ENCODE peak calls at places on chromosome 21, in six cellular contexts. One of them, this sample, is unnamed.

GRCh38 chr21:43834146-43834905 is 30.7 kb upstream of the AGPAT3 start:
- DNase-seq in heart right ventricle: no peak
- DNase-seq in fibroblast of lung: no peak
- DNase-seq in hepatocyte: no peak
- DNase-seq in pancreas: no peak
- DNase-seq in left ventricle myocardium inferior: no peak
- DNase-seq in this sample: no peak

GRCh38 chr21:42939581-42940413 is 14.4 kb upstream of the ERVH48-1 start:
- DNase-seq in left ventricle myocardium inferior: peak
- DNase-seq in pancreas: peak
- DNase-seq in fibroblast of lung: peak
- DNase-seq in heart right ventricle: peak
- DNase-seq in hepatocyte: peak
- DNase-seq in this sample: no peak

GRCh38 chr21:17585875-17586450 is 26.7 kb downstream of the BTG3 start:
- DNase-seq in left ventricle myocardium inferior: no peak
- DNase-seq in hepatocyte: peak
- DNase-seq in pancreas: no peak
- DNase-seq in fibroblast of lung: peak
- DNase-seq in heart right ventricle: peak
- DNase-seq in this sample: peak

GRCh38 chr21:35136586-35137254 is 87.6 kb upstream of the RUNX1 start:
- DNase-seq in fibroblast of lung: peak
- DNase-seq in pancreas: no peak
- DNase-seq in hepatocyte: peak
- DNase-seq in left ventricle myocardium inferior: no peak
- DNase-seq in heart right ventricle: no peak
- DNase-seq in this sample: no peak

GRCh38 chr21:17765207-17765606 is 53.9 kb downstream of the C21orf91 start:
- DNase-seq in fibroblast of lung: no peak
- DNase-seq in left ventricle myocardium inferior: no peak
- DNase-seq in heart right ventricle: no peak
- DNase-seq in pancreas: no peak
- DNase-seq in hepatocyte: no peak
- DNase-seq in this sample: no peak

GRCh38 chr21:29301703-29302102 is 3.0 kb downstream of the BACH1 start:
- DNase-seq in left ventricle myocardium inferior: no peak
- DNase-seq in pancreas: no peak
- DNase-seq in hepatocyte: no peak
- DNase-seq in fibroblast of lung: no peak
- DNase-seq in heart right ventricle: no peak
- DNase-seq in this sample: no peak

GRCh38 chr21:34612557-34612956 is 2.4 kb downstream of the RCAN1 start:
- DNase-seq in hepatocyte: no peak
- DNase-seq in pancreas: no peak
- DNase-seq in fibroblast of lung: no peak
- DNase-seq in heart right ventricle: no peak
- DNase-seq in left ventricle myocardium inferior: no peak
- DNase-seq in this sample: peak

GRCh38 chr21:36701912-36702621 is 3.2 kb downstream of the SIM2 start:
- DNase-seq in hepatocyte: no peak
- DNase-seq in fibroblast of lung: no peak
- DNase-seq in heart right ventricle: no peak
- DNase-seq in left ventricle myocardium inferior: no peak
- DNase-seq in pancreas: no peak
- DNase-seq in this sample: no peak

GRCh38 chr21:35149698-35150097 is 100.6 kb upstream of the RUNX1 start:
- DNase-seq in heart right ventricle: no peak
- DNase-seq in hepatocyte: no peak
- DNase-seq in pancreas: no peak
- DNase-seq in fibroblast of lung: no peak
- DNase-seq in left ventricle myocardium inferior: no peak
- DNase-seq in this sample: no peak

GRCh38 chr21:42496839-42497202 is 797 bp upstream of the RSPH1 start:
- DNase-seq in left ventricle myocardium inferior: no peak
- DNase-seq in pancreas: no peak
- DNase-seq in hepatocyte: peak
- DNase-seq in heart right ventricle: peak
- DNase-seq in fibroblast of lung: peak
- DNase-seq in this sample: peak

GRCh38 chr21:34630536-34631143 is 15.7 kb upstream of the RCAN1 start:
- DNase-seq in heart right ventricle: peak
- DNase-seq in hepatocyte: peak
- DNase-seq in pancreas: peak
- DNase-seq in fibroblast of lung: peak
- DNase-seq in left ventricle myocardium inferior: no peak
- DNase-seq in this sample: peak

GRCh38 chr21:26126168-26126553 is 44.4 kb downstream of the APP start:
- DNase-seq in left ventricle myocardium inferior: no peak
- DNase-seq in fibroblast of lung: no peak
- DNase-seq in pancreas: no peak
- DNase-seq in heart right ventricle: no peak
- DNase-seq in hepatocyte: no peak
- DNase-seq in this sample: no peak

GRCh38 chr21:43703068-43703880 is 15.7 kb upstream of the PDXK start:
- DNase-seq in fibroblast of lung: peak
- DNase-seq in hepatocyte: peak
- DNase-seq in heart right ventricle: peak
- DNase-seq in pancreas: peak
- DNase-seq in left ventricle myocardium inferior: peak
- DNase-seq in this sample: peak

GRCh38 chr21:43585924-43586411 is 73.3 kb downstream of the HSF2BP start:
- DNase-seq in pancreas: peak
- DNase-seq in hepatocyte: peak
- DNase-seq in fibroblast of lung: peak
- DNase-seq in heart right ventricle: peak
- DNase-seq in left ventricle myocardium inferior: no peak
- DNase-seq in this sample: peak

GRCh38 chr21:26842976-26843911 is 2.0 kb downstream of the ADAMTS1 start:
- DNase-seq in fibroblast of lung: peak
- DNase-seq in hepatocyte: peak
- DNase-seq in left ventricle myocardium inferior: peak
- DNase-seq in pancreas: peak
- DNase-seq in heart right ventricle: peak
- DNase-seq in this sample: peak

GRCh38 chr21:42833859-42834729 is 45.2 kb downstream of the WDR4 start:
- DNase-seq in left ventricle myocardium inferior: no peak
- DNase-seq in hepatocyte: no peak
- DNase-seq in pancreas: no peak
- DNase-seq in heart right ventricle: no peak
- DNase-seq in fibroblast of lung: no peak
- DNase-seq in this sample: no peak

GRCh38 chr21:36104306-36105300 is 30.3 kb upstream of the CBR3 start:
- DNase-seq in heart right ventricle: peak
- DNase-seq in hepatocyte: peak
- DNase-seq in pancreas: peak
- DNase-seq in fibroblast of lung: peak
- DNase-seq in left ventricle myocardium inferior: peak
- DNase-seq in this sample: peak

GRCh38 chr21:45031231-45032191 is 42.9 kb upstream of the ADARB1 start:
- DNase-seq in heart right ventricle: no peak
- DNase-seq in hepatocyte: peak
- DNase-seq in pancreas: no peak
- DNase-seq in fibroblast of lung: no peak
- DNase-seq in left ventricle myocardium inferior: no peak
- DNase-seq in this sample: no peak

GRCh38 chr21:45027241-45028196 is 46.9 kb upstream of the ADARB1 start:
- DNase-seq in heart right ventricle: no peak
- DNase-seq in pancreas: no peak
- DNase-seq in left ventricle myocardium inferior: no peak
- DNase-seq in fibroblast of lung: no peak
- DNase-seq in hepatocyte: peak
- DNase-seq in this sample: no peak

GRCh38 chr21:45029968-45030636 is 44.3 kb upstream of the ADARB1 start:
- DNase-seq in left ventricle myocardium inferior: no peak
- DNase-seq in hepatocyte: peak
- DNase-seq in heart right ventricle: no peak
- DNase-seq in pancreas: no peak
- DNase-seq in fibroblast of lung: no peak
- DNase-seq in this sample: no peak

GRCh38 chr21:45030637-45031218 is 43.7 kb upstream of the ADARB1 start:
- DNase-seq in left ventricle myocardium inferior: no peak
- DNase-seq in heart right ventricle: peak
- DNase-seq in fibroblast of lung: peak
- DNase-seq in pancreas: no peak
- DNase-seq in hepatocyte: peak
- DNase-seq in this sample: peak

DNA sequence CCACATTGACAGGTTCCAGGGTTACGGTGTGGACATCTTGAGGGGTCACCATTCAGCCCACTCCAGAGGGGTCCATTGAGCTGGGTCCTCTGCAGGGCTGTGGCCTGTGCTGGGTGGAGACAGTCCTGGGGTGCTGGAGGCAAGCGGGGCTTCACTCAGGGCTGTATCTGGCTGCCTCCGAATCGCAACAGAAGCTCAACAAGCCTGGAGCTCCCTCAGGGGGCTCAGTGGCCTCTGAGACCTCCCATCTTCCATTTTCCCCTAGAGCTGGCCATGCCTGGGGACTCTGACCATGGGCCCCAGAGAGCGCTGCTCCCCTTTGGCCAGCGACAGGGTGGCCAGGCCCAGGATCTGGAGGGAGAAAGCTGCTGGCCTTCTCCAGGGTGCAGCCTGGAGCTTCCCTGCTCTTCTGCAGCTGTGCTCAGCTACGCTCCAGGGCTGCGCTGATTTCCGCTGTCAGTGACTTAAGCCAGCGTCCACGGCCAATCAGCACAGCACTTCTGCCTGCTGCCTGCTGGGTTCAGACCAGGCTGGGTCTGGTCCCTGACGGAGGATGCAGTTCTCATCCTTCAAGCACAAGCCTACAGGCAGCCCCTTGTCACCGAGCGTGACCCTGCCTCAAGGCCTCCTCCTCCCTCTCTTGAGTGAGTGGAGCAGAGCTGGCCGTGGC is 44.9 kb upstream of the ADARB1 start:
- DNase-seq in left ventricle myocardium inferior: peak
- DNase-seq in heart right ventricle: no peak
- DNase-seq in fibroblast of lung: peak
- DNase-seq in pancreas: no peak
- DNase-seq in hepatocyte: peak
- DNase-seq in this sample: peak
- H3K4me3 ChIP-seq in left ventricle myocardium inferior: no peak
- H3K4me3 ChIP-seq in heart right ventricle: no peak
- H3K4me3 ChIP-seq in fibroblast of lung: no peak
- H3K4me3 ChIP-seq in pancreas: no peak
- H3K4me3 ChIP-seq in hepatocyte: no peak
- H3K4me3 ChIP-seq in this sample: no peak

GRCh38 chr21:32613436-32614043 is 1.4 kb upstream of the CFAP298 start:
- DNase-seq in pancreas: no peak
- DNase-seq in left ventricle myocardium inferior: no peak
- DNase-seq in heart right ventricle: no peak
- DNase-seq in fibroblast of lung: no peak
- DNase-seq in hepatocyte: no peak
- DNase-seq in this sample: no peak

GRCh38 chr21:32612075-32612998 is at the start of gene CFAP298:
- DNase-seq in heart right ventricle: peak
- DNase-seq in left ventricle myocardium inferior: peak
- DNase-seq in pancreas: peak
- DNase-seq in fibroblast of lung: peak
- DNase-seq in hepatocyte: peak
- DNase-seq in this sample: peak

GRCh38 chr21:32612999-32613337 is 791 bp upstream of the CFAP298 start:
- DNase-seq in heart right ventricle: no peak
- DNase-seq in pancreas: no peak
- DNase-seq in hepatocyte: no peak
- DNase-seq in fibroblast of lung: no peak
- DNase-seq in left ventricle myocardium inferior: no peak
- DNase-seq in this sample: no peak

DNA sequence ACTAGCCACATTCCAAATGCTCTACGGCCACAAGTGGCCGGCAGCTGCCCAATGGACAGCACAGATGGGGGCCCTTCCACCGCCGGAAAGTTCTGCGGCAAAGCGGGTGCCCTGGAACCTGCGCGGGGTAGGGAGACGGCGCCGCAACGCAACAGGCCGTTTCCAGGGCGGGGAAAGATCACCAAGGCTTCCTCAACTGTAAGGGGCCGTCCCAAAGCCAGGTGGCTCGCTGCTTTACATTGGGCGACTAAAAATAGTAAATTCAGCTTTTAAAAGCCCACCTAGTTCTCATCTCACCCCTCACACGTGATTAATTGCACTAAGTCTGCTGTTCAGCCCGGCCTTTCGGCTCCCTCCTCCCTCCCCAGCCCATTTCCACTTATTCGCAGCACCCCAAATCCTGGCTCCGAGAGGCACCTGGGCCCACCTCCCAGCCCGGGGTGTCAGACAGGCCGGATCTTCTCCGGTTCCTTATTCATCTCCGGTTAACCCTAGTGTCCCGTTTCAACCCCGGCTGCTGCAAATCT is 643 bp downstream of the CFAP298 start:
- DNase-seq in pancreas: no peak
- DNase-seq in hepatocyte: peak
- DNase-seq in heart right ventricle: no peak
- DNase-seq in fibroblast of lung: no peak
- DNase-seq in left ventricle myocardium inferior: no peak
- DNase-seq in this sample: peak
- H3K27ac ChIP-seq in pancreas: peak
- H3K27ac ChIP-seq in hepatocyte: peak
- H3K27ac ChIP-seq in heart right ventricle: peak
- H3K27ac ChIP-seq in fibroblast of lung: peak
- H3K27ac ChIP-seq in left ventricle myocardium inferior: peak
- H3K27ac ChIP-seq in this sample: peak

DNA sequence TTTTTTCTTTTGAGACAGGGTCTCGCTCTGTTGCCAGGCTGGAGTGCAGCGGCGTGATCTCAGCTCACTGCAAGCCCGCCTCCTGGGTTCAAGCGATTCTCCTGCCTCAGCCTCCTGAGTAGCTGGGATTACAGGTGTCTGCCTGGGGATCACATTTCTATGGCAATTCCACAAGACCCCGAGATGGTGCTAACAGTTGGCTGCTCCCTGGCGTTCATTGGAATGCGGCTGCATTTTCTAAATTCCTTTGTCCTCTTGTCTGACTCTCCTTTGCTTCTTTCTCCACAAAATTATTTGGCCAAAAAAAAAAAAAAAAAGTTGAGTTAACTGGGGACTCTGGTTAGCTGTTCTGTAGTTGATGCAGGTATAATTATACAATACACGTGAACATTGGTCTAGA is 176.4 kb downstream of the ETS2 start:
- DNase-seq in left ventricle myocardium inferior: no peak
- DNase-seq in fibroblast of lung: no peak
- DNase-seq in hepatocyte: no peak
- DNase-seq in heart right ventricle: no peak
- DNase-seq in pancreas: no peak
- DNase-seq in this sample: peak
- TF ChIP-seq CTCF in left ventricle myocardium inferior: no peak
- TF ChIP-seq CTCF in fibroblast of lung: no peak
- TF ChIP-seq CTCF in hepatocyte: no peak
- TF ChIP-seq CTCF in heart right ventricle: no peak
- TF ChIP-seq CTCF in pancreas: no peak
- TF ChIP-seq CTCF in this sample: no peak

DNA sequence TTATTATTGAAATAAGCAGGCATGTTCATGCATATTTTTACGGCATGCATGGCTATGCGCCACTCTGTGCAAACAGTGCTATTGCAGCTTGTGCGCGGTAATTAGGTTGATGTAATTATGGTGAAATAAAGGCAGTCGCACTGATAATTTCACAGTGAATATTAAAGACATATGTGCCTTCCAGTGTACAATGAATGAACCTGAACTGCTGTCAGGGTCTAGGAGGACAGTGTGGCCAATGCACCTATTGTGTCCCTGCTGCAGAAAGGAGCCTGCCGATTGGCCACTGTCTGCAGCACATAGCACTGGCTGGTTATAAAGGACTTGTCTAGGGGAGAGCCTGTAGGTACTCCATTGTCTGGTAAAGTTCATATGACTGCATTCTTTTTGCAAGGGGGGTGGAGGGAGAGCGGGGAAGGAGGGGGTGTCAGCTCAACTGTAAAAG is 340.4 kb downstream of the USP25 start:
- DNase-seq in heart right ventricle: no peak
- DNase-seq in left ventricle myocardium inferior: no peak
- DNase-seq in pancreas: no peak
- DNase-seq in hepatocyte: no peak
- DNase-seq in fibroblast of lung: no peak
- DNase-seq in this sample: peak
- H3K4me3 ChIP-seq in heart right ventricle: no peak
- H3K4me3 ChIP-seq in left ventricle myocardium inferior: no peak
- H3K4me3 ChIP-seq in pancreas: no peak
- H3K4me3 ChIP-seq in hepatocyte: no peak
- H3K4me3 ChIP-seq in fibroblast of lung: no peak
- H3K4me3 ChIP-seq in this sample: no peak